ENCODE peak calls at places on chromosomes 6 and 20, in five cellular contexts. F is GM12878, G is HCT116, M is SK-N-SH, P is HepG2. Q is an unnamed sample.

GRCh38 chr6:71294121-71294523 is 5.5 kb downstream of the OGFRL1 start:
- DNase-seq in F (no peak), P (no peak), M (no peak), G (no peak), Q (no peak)

GRCh38 chr20:45289942-45290676 is 16.5 kb upstream of the RBPJL start:
- DNase-seq in P (no peak), G (no peak), M (no peak), F (no peak), Q (no peak)

GRCh38 chr6:50249493-50249892 is 199.8 kb upstream of the DEFB112 start:
- DNase-seq in M (no peak), G (no peak), F (no peak), P (peak), Q (no peak)

GRCh38 chr6:170433163-170434095 is 119.7 kb downstream of the PSMB1 start:
- DNase-seq in F (no peak), M (no peak), P (no peak), G (no peak), Q (no peak)

GRCh38 chr6:156102129-156102528 is 646.5 kb upstream of the NOX3 start:
- DNase-seq in M (no peak), G (peak), F (no peak), P (no peak), Q (peak)

GRCh38 chr6:88855521-88856152 is 107.8 kb downstream of the RNGTT start:
- DNase-seq in F (no peak), P (no peak), M (no peak), G (no peak), Q (no peak)

GRCh38 chr6:147095316-147095715 is 108.9 kb upstream of the STXBP5 start:
- DNase-seq in M (no peak), F (no peak), G (no peak), P (no peak), Q (no peak)

GRCh38 chr6:148525453-148525852 is 182.8 kb downstream of the SASH1 start:
- DNase-seq in P (no peak), G (no peak), F (no peak), M (no peak), Q (no peak)

GRCh38 chr6:143027058-143027457 is 33.6 kb upstream of the AIG1 start:
- DNase-seq in F (no peak), P (peak), G (peak), M (no peak), Q (no peak)

DNA sequence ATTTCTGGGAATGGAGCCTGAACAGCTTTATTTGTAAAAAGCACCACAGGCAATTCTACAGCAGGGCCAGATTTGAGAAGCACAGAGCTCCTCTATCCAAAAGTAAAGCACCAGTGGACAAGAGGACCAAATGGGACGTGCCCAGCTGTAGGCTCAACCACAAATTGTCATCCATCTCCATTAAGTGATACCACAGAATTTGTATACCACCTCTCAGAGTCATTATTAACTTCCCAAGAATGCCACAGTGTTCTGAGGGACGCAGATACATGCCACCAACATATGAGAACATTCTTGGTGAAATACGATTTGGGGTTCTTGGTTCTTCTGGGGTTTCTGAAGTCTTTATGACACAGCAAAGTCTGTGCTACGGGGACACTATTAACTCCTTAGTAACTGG is 968.8 kb downstream of the KIF16B start:
- DNase-seq in G (no peak), P (no peak), M (no peak), F (peak), Q (no peak)
- TF ChIP-seq JUND in G (no peak), P (no peak), M (no peak), F (no peak), Q (no peak)

GRCh38 chr20:24648919-24649318 is 179.5 kb downstream of the SYNDIG1 start:
- DNase-seq in P (no peak), G (no peak), F (peak), M (no peak), Q (no peak)

GRCh38 chr20:24648481-24648880 is 179.1 kb downstream of the SYNDIG1 start:
- DNase-seq in P (no peak), F (no peak), M (no peak), G (no peak), Q (no peak)

GRCh38 chr20:24651973-24652340 is 182.5 kb downstream of the SYNDIG1 start:
- DNase-seq in P (no peak), M (no peak), G (no peak), F (no peak), Q (no peak)

GRCh38 chr20:24651171-24651972 is 181.9 kb downstream of the SYNDIG1 start:
- DNase-seq in G (no peak), F (no peak), P (no peak), M (no peak), Q (no peak)

DNA sequence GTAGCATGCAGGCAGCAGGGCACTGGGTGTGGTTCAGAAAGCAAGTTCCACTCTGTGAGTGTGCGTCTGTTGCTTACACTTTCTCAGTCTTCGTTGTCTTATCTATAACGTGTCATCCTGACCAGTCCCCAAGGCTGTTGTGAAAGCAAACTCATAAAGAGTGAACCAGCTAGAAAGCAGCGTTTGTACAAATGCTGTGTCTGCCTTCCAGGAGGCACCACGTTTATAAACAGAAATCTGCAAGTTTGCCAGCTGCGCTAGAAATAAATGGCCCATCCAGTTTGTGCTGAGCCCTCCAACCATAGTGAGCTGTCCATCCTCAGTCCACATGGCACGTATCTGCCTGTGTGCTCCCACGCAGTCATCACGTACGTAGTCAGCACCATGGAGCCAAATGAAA is 180.7 kb downstream of the SYNDIG1 start:
- DNase-seq in P (no peak), G (no peak), M (no peak), F (no peak), Q (peak)
- TF ChIP-seq JUND in P (no peak), G (no peak), M (no peak), F (no peak), Q (no peak)

GRCh38 chr6:36815962-36816735 is 23.1 kb downstream of the CPNE5 start:
- DNase-seq in F (no peak), P (no peak), G (no peak), M (no peak), Q (no peak)
- TF ChIP-seq JUND in F (no peak), P (no peak), G (no peak), M (no peak), Q (no peak)

GRCh38 chr6:130677766-130678165 is 149.4 kb upstream of the SMLR1 start:
- DNase-seq in F (no peak), G (no peak), M (no peak), P (no peak), Q (no peak)

GRCh38 chr6:130675072-130675471 is 152.1 kb upstream of the SMLR1 start:
- DNase-seq in G (no peak), P (no peak), M (no peak), F (no peak), Q (no peak)

GRCh38 chr6:130677312-130677711 is 149.9 kb upstream of the SMLR1 start:
- DNase-seq in M (no peak), P (no peak), G (no peak), F (no peak), Q (no peak)

GRCh38 chr6:130676077-130676772 is 151.0 kb upstream of the SMLR1 start:
- DNase-seq in G (no peak), P (no peak), F (no peak), M (no peak), Q (no peak)

DNA sequence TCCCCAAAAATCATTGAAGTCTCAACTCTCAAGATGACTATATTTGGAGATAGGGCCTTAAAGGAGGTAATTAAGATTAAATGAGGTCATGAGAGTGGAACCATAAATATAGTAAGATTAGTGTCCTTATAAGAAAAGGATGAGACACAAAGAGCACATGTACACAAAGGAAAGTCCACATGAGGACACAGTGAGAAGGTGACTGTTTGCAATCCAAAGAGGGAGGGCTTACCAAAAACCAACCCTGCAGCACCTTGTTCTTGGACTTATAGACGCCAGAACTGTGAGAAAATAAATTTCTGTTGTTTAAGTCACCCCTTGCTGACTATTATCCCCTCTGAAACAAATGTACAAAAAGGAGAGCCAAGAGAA is 150.4 kb upstream of the SMLR1 start:
- DNase-seq in F (no peak), G (no peak), P (no peak), M (no peak), Q (no peak)
- TF ChIP-seq JUND in F (no peak), G (no peak), P (no peak), M (no peak), Q (no peak)

DNA sequence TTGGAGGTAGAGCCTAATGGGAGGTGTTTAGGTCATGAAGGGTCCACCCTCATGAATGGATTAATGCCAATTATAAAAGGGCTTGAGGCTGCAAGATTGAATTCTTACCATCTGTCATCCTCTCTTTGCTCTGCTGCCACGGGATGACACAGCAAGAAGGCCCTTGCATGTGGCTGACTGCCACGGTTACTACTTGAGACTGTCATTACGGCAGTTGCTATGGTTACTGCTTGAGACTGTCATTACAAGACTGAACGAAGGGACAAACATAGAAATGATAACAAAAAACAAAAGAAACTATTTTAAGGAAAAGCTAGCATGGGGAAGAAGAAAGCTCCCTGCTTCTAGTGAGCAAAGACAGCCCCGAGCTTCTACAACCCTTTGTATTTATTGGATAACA is 715.0 kb downstream of the TFAP2A start:
- DNase-seq in G (no peak), F (no peak), M (no peak), P (no peak), Q (no peak)
- TF ChIP-seq JUND in G (no peak), F (no peak), M (no peak), P (no peak), Q (no peak)